ENCODE peak calls at places on chromosomes 5 and 9, in seven cellular contexts. L is Panc1; E is right cardiac atrium; R is CD8-positive, alpha-beta memory T cell; V is IMR-90; W is AG09309; O is heart left ventricle. M is an unnamed sample.

GRCh38 chr5:159263569-159263905 is 447 bp downstream of the UBLCP1 start:
- DNase-seq in L (no peak), E (no peak), R (no peak), V (no peak), W (no peak), O (no peak), M (no peak)

GRCh38 chr5:72468606-72469005 is 38.6 kb downstream of the ZNF366 start:
- DNase-seq in L (no peak), E (no peak), R (no peak), V (no peak), W (no peak), O (no peak), M (no peak)

GRCh38 chr5:68369436-68370125 is 154.0 kb downstream of the PIK3R1 start:
- DNase-seq in L (no peak), E (no peak), R (peak), V (no peak), W (no peak), O (no peak), M (no peak)

GRCh38 chr9:112017878-112018277 is 121.3 kb downstream of the UGCG start:
- DNase-seq in L (no peak), E (no peak), R (no peak), V (no peak), W (no peak), O (no peak), M (no peak)

GRCh38 chr5:171750316-171750788 is 35.3 kb upstream of the SMIM23 start:
- DNase-seq in L (no peak), E (peak), R (no peak), V (peak), W (no peak), O (peak), M (no peak)

GRCh38 chr5:147371290-147371689 is 136.5 kb downstream of the STK32A start:
- DNase-seq in L (no peak), E (no peak), R (no peak), V (no peak), W (no peak), O (no peak), M (no peak)

GRCh38 chr5:90264930-90265857 is 144.4 kb downstream of the CETN3 start:
- DNase-seq in L (peak), E (peak), R (peak), V (peak), W (peak), O (peak), M (peak)

GRCh38 chr5:109407913-109408312 is 1.9 kb downstream of the PJA2 start:
- DNase-seq in L (no peak), E (no peak), R (no peak), V (no peak), W (no peak), O (no peak), M (no peak)

GRCh38 chr5:4480528-4481404 is 659.4 kb upstream of the ADAMTS16 start:
- DNase-seq in L (no peak), E (no peak), R (no peak), V (no peak), W (no peak), O (no peak), M (no peak)

GRCh38 chr5:34008721-34009120 is 871 bp upstream of the AMACR start:
- DNase-seq in L (no peak), E (no peak), R (no peak), V (no peak), W (no peak), O (no peak), M (no peak)

GRCh38 chr5:87009146-87009545 is 258.5 kb upstream of the RASA1 start:
- DNase-seq in L (no peak), E (no peak), R (no peak), V (peak), W (no peak), O (no peak), M (no peak)

GRCh38 chr9:108444400-108445358 is 411.1 kb downstream of the ACTL7B start:
- DNase-seq in L (no peak), E (no peak), R (no peak), V (peak), W (peak), O (no peak), M (no peak)

GRCh38 chr5:34735436-34736426 is 79.6 kb downstream of the RAI14 start:
- DNase-seq in L (no peak), E (no peak), R (no peak), V (peak), W (peak), O (no peak), M (no peak)

GRCh38 chr9:114053246-114054005 is 24.7 kb downstream of the AMBP start:
- DNase-seq in L (no peak), E (no peak), R (no peak), V (no peak), W (no peak), O (no peak), M (no peak)

GRCh38 chr5:79774171-79774854 is 84.7 kb downstream of the CMYA5 start:
- DNase-seq in L (no peak), E (no peak), R (no peak), V (peak), W (no peak), O (no peak), M (peak)

GRCh38 chr5:91027316-91027937 is 355.7 kb downstream of the ARRDC3 start:
- DNase-seq in L (no peak), E (no peak), R (no peak), V (no peak), W (no peak), O (no peak), M (no peak)

GRCh38 chr9:119453980-119454379 is 84.7 kb upstream of the BRINP1 start:
- DNase-seq in L (no peak), E (no peak), R (no peak), V (no peak), W (no peak), O (no peak), M (no peak)

GRCh38 chr9:134944916-134945315 is 27.2 kb upstream of the FCN1 start:
- DNase-seq in L (no peak), E (no peak), R (no peak), V (no peak), W (no peak), O (no peak), M (no peak)

GRCh38 chr9:116683535-116683934 is 3.6 kb upstream of the TRIM32 start:
- DNase-seq in L (no peak), E (no peak), R (no peak), V (no peak), W (no peak), O (no peak), M (no peak)

GRCh38 chr9:2053883-2054845 is 39.0 kb downstream of the SMARCA2 start:
- DNase-seq in L (no peak), E (peak), R (peak), V (peak), W (peak), O (no peak), M (peak)

GRCh38 chr9:114503522-114504340 is 1.5 kb downstream of the WHRN start:
- DNase-seq in L (no peak), E (no peak), R (no peak), V (no peak), W (no peak), O (no peak), M (peak)

GRCh38 chr9:126327750-126328120 is 1.1 kb downstream of the MVB12B start:
- DNase-seq in L (no peak), E (no peak), R (no peak), V (no peak), W (no peak), O (no peak), M (no peak)
- H3K4me3 ChIP-seq in L (peak), E (peak), R (peak), V (peak), W (peak), O (peak), M (peak)

DNA sequence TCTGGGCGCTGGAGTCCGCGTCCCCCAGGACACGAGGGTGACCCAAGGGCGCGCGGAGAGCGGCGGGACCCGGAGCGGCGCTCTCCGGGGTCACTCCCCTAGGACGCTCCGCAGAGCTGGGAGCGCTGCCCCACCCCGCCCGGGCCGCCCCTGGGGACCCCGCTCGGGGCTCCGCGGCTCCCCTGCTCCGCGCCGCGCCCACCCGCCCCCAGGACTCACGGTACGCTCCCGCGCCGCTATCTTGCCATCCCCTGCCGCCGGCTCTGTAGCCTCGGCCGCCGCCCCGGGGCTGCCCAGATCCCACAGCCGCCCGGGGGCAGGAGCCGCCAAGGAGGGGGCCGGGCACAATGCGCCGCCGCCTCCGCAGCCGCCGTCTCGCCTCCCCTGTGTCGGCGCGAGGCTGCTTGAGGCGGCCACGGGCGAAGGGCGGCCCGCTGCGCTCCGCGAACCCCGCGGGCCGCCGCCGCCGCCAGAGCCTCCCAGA is 289 bp downstream of the LIFR start:
- DNase-seq in L (no peak), E (no peak), R (no peak), V (no peak), W (no peak), O (no peak), M (no peak)
- H3K4me3 ChIP-seq in L (peak), E (peak), R (no peak), V (peak), W (peak), O (peak), M (peak)

DNA sequence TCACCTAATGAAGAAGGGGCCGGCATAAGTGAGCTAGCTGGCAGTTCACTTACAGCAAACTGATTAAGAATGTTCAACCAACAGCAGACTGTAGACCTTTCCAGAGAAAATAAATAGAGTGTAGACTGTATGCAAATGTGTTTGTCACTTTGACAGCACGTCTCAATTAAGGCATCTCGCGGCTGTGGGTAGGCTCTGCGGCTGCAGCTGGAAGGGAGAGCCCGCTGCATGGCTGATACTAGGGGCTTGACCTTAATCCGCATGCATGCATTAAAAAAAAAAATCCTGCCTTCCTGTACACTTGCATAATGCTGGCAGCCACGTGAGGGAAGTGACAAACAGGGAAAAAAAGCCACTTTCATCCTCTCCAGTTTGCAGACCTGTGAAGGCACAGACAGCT is 82.3 kb downstream of the CRB2 start:
- DNase-seq in L (no peak), E (no peak), R (no peak), V (peak), W (no peak), O (no peak), M (no peak)
- H3K4me3 ChIP-seq in L (no peak), E (no peak), R (no peak), V (no peak), W (no peak), O (no peak), M (no peak)

GRCh38 chr5:39426136-39426535 is 1.4 kb upstream of the DAB2 start:
- DNase-seq in L (no peak), E (no peak), R (no peak), V (no peak), W (no peak), O (no peak), M (no peak)
- H3K4me3 ChIP-seq in L (no peak), E (no peak), R (no peak), V (no peak), W (no peak), O (peak), M (no peak)

GRCh38 chr5:80917596-80917995 is 42.6 kb upstream of the RASGRF2 start:
- DNase-seq in L (no peak), E (no peak), R (no peak), V (no peak), W (peak), O (no peak), M (peak)

GRCh38 chr5:80920333-80920732 is 39.8 kb upstream of the RASGRF2 start:
- DNase-seq in L (no peak), E (no peak), R (no peak), V (no peak), W (no peak), O (no peak), M (no peak)

GRCh38 chr5:80921026-80921425 is 39.1 kb upstream of the RASGRF2 start:
- DNase-seq in L (no peak), E (no peak), R (no peak), V (no peak), W (no peak), O (no peak), M (no peak)

GRCh38 chr5:80916661-80917060 is 43.5 kb upstream of the RASGRF2 start:
- DNase-seq in L (no peak), E (no peak), R (no peak), V (no peak), W (peak), O (no peak), M (no peak)

GRCh38 chr5:80919678-80920196 is 40.4 kb upstream of the RASGRF2 start:
- DNase-seq in L (no peak), E (no peak), R (no peak), V (peak), W (no peak), O (no peak), M (no peak)
- H3K4me3 ChIP-seq in L (no peak), E (no peak), R (no peak), V (no peak), W (no peak), O (no peak), M (no peak)

GRCh38 chr9:83060557-83060956 is 2.4 kb downstream of the RASEF start:
- DNase-seq in L (no peak), E (no peak), R (no peak), V (no peak), W (no peak), O (no peak), M (no peak)
- H3K4me3 ChIP-seq in L (no peak), E (no peak), R (no peak), V (no peak), W (no peak), O (no peak), M (no peak)

DNA sequence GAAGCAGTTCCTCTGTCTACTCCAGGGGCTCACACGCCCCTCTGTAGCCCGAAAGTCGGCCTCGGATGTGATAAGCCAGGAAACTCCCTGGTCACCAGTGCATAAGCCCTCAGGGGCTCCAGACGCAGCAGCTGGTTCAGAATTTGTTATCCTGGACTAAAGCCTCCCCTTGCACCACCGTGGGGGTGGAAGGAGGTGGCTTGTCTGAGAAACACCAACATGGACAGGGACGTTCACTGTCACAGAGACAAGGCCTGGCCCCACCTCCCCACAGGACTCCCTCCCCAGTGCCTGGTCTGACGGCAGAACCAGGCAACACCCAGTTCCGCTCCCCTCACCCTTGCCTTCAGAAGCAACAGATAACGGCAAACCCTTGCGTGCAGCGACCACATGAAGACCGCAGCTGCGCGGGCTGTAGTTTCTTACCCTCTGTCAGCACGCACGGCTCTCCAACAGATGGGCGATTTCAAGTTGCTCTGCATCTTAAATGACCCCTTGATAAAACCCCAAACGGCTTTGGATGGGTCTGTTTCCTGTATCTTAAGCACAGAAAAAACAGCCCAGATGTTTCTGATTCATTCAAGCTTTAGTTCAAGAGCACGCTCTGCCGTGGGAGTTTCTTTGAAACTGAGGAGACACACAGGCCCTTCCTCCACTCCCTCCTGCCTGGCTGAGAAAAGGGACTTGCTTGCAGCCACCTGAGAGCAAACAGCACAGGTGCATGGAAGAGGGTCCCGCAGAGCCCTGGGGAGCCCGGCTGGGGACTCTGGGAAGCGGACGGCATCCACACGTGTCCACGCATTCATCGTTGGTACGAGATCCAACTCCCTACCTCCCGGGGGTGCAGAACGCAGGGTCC is 44.7 kb upstream of the NKD2 start:
- DNase-seq in L (no peak), E (peak), R (no peak), V (peak), W (peak), O (peak), M (peak)
- H3K4me3 ChIP-seq in L (no peak), E (no peak), R (peak), V (no peak), W (no peak), O (no peak), M (peak)

GRCh38 chr9:105206821-105207699 is 37.4 kb upstream of the SLC44A1 start:
- DNase-seq in L (no peak), E (no peak), R (no peak), V (peak), W (no peak), O (no peak), M (no peak)

GRCh38 chr9:105204416-105204815 is 40.0 kb upstream of the SLC44A1 start:
- DNase-seq in L (no peak), E (no peak), R (no peak), V (no peak), W (no peak), O (no peak), M (no peak)

DNA sequence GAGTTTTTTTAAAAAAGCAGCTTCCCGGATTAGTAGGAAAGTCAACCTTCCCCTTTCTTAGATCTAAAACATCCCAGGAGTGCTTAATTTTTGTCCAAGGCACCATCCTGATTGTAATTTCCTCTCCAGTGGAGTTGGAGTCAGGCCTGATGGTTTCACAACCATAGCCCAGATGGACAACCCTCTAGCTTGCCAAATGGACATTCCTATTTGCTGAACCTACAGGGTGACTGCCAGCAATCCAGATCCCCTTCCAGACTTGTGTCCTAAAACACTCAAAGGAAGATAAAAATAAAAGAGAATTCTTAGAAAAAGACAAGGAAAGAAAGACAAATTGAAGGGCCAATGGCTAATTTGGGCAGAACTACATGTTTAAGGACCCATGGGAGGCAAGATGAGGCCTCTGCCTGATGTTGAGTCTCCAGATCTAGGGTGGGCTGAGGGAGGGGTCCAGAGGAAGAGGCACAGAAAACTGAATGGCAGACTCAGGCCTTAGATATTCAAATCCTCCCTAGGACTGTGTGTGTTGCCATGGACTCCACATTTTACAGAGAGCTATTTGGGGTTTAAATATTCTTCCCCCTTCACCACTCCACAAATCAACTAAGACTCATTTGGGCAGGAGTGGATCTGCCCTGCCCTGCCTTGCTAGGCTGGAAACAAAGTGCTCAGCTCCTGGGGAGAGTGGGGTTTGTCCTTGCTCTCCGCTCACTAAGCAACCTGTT is 38.5 kb upstream of the SLC44A1 start:
- DNase-seq in L (no peak), E (peak), R (no peak), V (peak), W (peak), O (peak), M (no peak)
- H3K4me3 ChIP-seq in L (no peak), E (no peak), R (no peak), V (no peak), W (no peak), O (no peak), M (no peak)